ENCODE peak calls at places on chromosomes 1 and 21, in seven cellular contexts. W, B, Y, F, H, G and I are unnamed samples.

GRCh38 chr1:208921259-208921658 is 662.3 kb upstream of the CAMK1G start:
- DNase-seq in Y (no peak), W (no peak), B (no peak), H (no peak), F (no peak), G (no peak), I (no peak)

GRCh38 chr1:212132040-212132439 is 96.5 kb downstream of the DTL start:
- DNase-seq in F (peak; percentile 38), W (no peak), B (no peak), H (no peak), G (no peak), Y (no peak), I (no peak)

GRCh38 chr1:184574588-184574987 is 180.1 kb downstream of the EDEM3 start:
- DNase-seq in G (no peak), B (no peak), F (no peak), W (no peak), H (no peak), Y (no peak), I (no peak)

GRCh38 chr1:232833966-232834535 is 28.8 kb downstream of the MAP10 start:
- DNase-seq in Y (no peak), H (no peak), W (no peak), G (no peak), F (no peak), B (no peak), I (no peak)

GRCh38 chr1:178577882-178578281 is 65.0 kb downstream of the TEX35 start:
- DNase-seq in Y (no peak), F (no peak), W (no peak), B (no peak), H (no peak), G (no peak), I (no peak)

GRCh38 chr1:3470650-3471355 is 16.3 kb downstream of the ARHGEF16 start:
- DNase-seq in F (no peak), Y (no peak), H (no peak), G (no peak), W (no peak), B (no peak), I (no peak)

GRCh38 chr21:44704636-44705001 is 6.8 kb downstream of the TSPEAR start:
- DNase-seq in G (no peak), F (no peak), H (no peak), B (no peak), Y (no peak), W (no peak), I (no peak)

GRCh38 chr1:29933110-29933509 is 696.8 kb downstream of the PTPRU start:
- DNase-seq in W (no peak), G (no peak), B (no peak), F (no peak), Y (no peak), H (no peak), I (no peak)

GRCh38 chr1:211287218-211287617 is 28.1 kb downstream of the RCOR3 start:
- DNase-seq in H (no peak), F (no peak), B (no peak), Y (no peak), G (no peak), W (no peak), I (no peak)

GRCh38 chr1:166090244-166090643 is 76.6 kb downstream of the FAM78B start:
- DNase-seq in G (no peak), F (no peak), W (no peak), Y (no peak), B (no peak), H (no peak), I (no peak)

GRCh38 chr1:221772107-221772506 is 30.2 kb upstream of the DUSP10 start:
- DNase-seq in F (no peak), Y (no peak), H (no peak), W (no peak), B (no peak), G (no peak), I (no peak)